ENCODE peak calls at places on chromosomes 11 and 22, in nine cellular contexts. One of them, this sample, is unnamed.

GRCh38 chr11:121212696-121213567 is 79.6 kb upstream of the SC5D start:
- DNase-seq in astrocyte of the spinal cord: no peak
- DNase-seq in transverse colon: no peak
- DNase-seq in Caco-2: no peak
- DNase-seq in heart right ventricle: no peak
- DNase-seq in A549: no peak
- DNase-seq in Panc1: no peak
- DNase-seq in PC-3: no peak
- DNase-seq in lung: no peak
- DNase-seq in this sample: no peak

GRCh38 chr22:35231585-35232084 is 25.7 kb upstream of the HMGXB4 start:
- DNase-seq in astrocyte of the spinal cord: peak; percentile 65
- DNase-seq in transverse colon: peak; percentile 82
- DNase-seq in Caco-2: peak; percentile 73
- DNase-seq in heart right ventricle: peak; percentile 27
- DNase-seq in A549: peak; percentile 78
- DNase-seq in Panc1: peak; percentile 47
- DNase-seq in PC-3: peak; percentile 79
- DNase-seq in lung: peak; percentile 73
- DNase-seq in this sample: peak; percentile 42

GRCh38 chr22:38220163-38220562 is 18.4 kb downstream of the MAFF start:
- DNase-seq in astrocyte of the spinal cord: no peak
- DNase-seq in transverse colon: no peak
- DNase-seq in Caco-2: no peak
- DNase-seq in heart right ventricle: no peak
- DNase-seq in A549: no peak
- DNase-seq in Panc1: no peak
- DNase-seq in PC-3: no peak
- DNase-seq in lung: no peak
- DNase-seq in this sample: no peak

GRCh38 chr11:65506770-65507485 is 8.1 kb downstream of the MALAT1 start:
- DNase-seq in astrocyte of the spinal cord: peak; percentile 64
- DNase-seq in transverse colon: peak; percentile 74
- DNase-seq in Caco-2: peak; percentile 89
- DNase-seq in heart right ventricle: no peak
- DNase-seq in A549: no peak
- DNase-seq in Panc1: peak; percentile 93
- DNase-seq in PC-3: peak; percentile 56
- DNase-seq in lung: no peak
- DNase-seq in this sample: no peak

GRCh38 chr22:33542153-33542552 is 378.1 kb downstream of the LARGE1 start:
- DNase-seq in astrocyte of the spinal cord: no peak
- DNase-seq in transverse colon: no peak
- DNase-seq in Caco-2: no peak
- DNase-seq in heart right ventricle: no peak
- DNase-seq in A549: no peak
- DNase-seq in Panc1: no peak
- DNase-seq in PC-3: no peak
- DNase-seq in lung: no peak
- DNase-seq in this sample: no peak

GRCh38 chr11:44592125-44592643 is 26.7 kb downstream of the CD82 start:
- DNase-seq in astrocyte of the spinal cord: no peak
- DNase-seq in transverse colon: peak; percentile 31
- DNase-seq in Caco-2: no peak
- DNase-seq in heart right ventricle: no peak
- DNase-seq in A549: no peak
- DNase-seq in Panc1: no peak
- DNase-seq in PC-3: no peak
- DNase-seq in lung: peak; percentile 57
- DNase-seq in this sample: no peak

GRCh38 chr11:77660947-77661346 is 23.4 kb upstream of the CLNS1A start:
- DNase-seq in astrocyte of the spinal cord: no peak
- DNase-seq in transverse colon: no peak
- DNase-seq in Caco-2: no peak
- DNase-seq in heart right ventricle: no peak
- DNase-seq in A549: no peak
- DNase-seq in Panc1: no peak
- DNase-seq in PC-3: no peak
- DNase-seq in lung: no peak
- DNase-seq in this sample: no peak

GRCh38 chr11:92651159-92651558 is 318.3 kb upstream of the MTNR1B start:
- DNase-seq in astrocyte of the spinal cord: no peak
- DNase-seq in transverse colon: no peak
- DNase-seq in Caco-2: no peak
- DNase-seq in heart right ventricle: no peak
- DNase-seq in A549: no peak
- DNase-seq in Panc1: no peak
- DNase-seq in PC-3: no peak
- DNase-seq in lung: no peak
- DNase-seq in this sample: no peak

GRCh38 chr11:120184946-120185677 is 25.7 kb upstream of the OAF start:
- DNase-seq in astrocyte of the spinal cord: no peak
- DNase-seq in transverse colon: peak; percentile 82
- DNase-seq in Caco-2: peak; percentile 94
- DNase-seq in heart right ventricle: peak; percentile 71
- DNase-seq in A549: no peak
- DNase-seq in Panc1: no peak
- DNase-seq in PC-3: no peak
- DNase-seq in lung: no peak
- DNase-seq in this sample: no peak

GRCh38 chr11:102853055-102853454 is 9.6 kb upstream of the MMP3 start:
- DNase-seq in astrocyte of the spinal cord: no peak
- DNase-seq in transverse colon: no peak
- DNase-seq in Caco-2: no peak
- DNase-seq in heart right ventricle: no peak
- DNase-seq in A549: no peak
- DNase-seq in Panc1: no peak
- DNase-seq in PC-3: no peak
- DNase-seq in lung: no peak
- DNase-seq in this sample: no peak

GRCh38 chr11:10592331-10592730 is 23.9 kb upstream of the LYVE1 start:
- DNase-seq in astrocyte of the spinal cord: peak; percentile 91
- DNase-seq in transverse colon: no peak
- DNase-seq in Caco-2: no peak
- DNase-seq in heart right ventricle: no peak
- DNase-seq in A549: no peak
- DNase-seq in Panc1: no peak
- DNase-seq in PC-3: peak; percentile 91
- DNase-seq in lung: no peak
- DNase-seq in this sample: peak; percentile 75

GRCh38 chr11:18798941-18799469 is 7.4 kb upstream of the PTPN5 start:
- DNase-seq in astrocyte of the spinal cord: no peak
- DNase-seq in transverse colon: no peak
- DNase-seq in Caco-2: no peak
- DNase-seq in heart right ventricle: no peak
- DNase-seq in A549: no peak
- DNase-seq in Panc1: no peak
- DNase-seq in PC-3: peak; percentile 88
- DNase-seq in lung: no peak
- DNase-seq in this sample: no peak

GRCh38 chr22:45223304-45224117 is 17.2 kb downstream of the KIAA0930 start:
- DNase-seq in astrocyte of the spinal cord: no peak
- DNase-seq in transverse colon: no peak
- DNase-seq in Caco-2: no peak
- DNase-seq in heart right ventricle: no peak
- DNase-seq in A549: no peak
- DNase-seq in Panc1: no peak
- DNase-seq in PC-3: no peak
- DNase-seq in lung: no peak
- DNase-seq in this sample: no peak

GRCh38 chr22:25488244-25489020 is 76.0 kb upstream of the GRK3 start:
- DNase-seq in astrocyte of the spinal cord: peak; percentile 92
- DNase-seq in transverse colon: peak; percentile 41
- DNase-seq in Caco-2: no peak
- DNase-seq in heart right ventricle: peak; percentile 72
- DNase-seq in A549: peak; percentile 71
- DNase-seq in Panc1: peak; percentile 5
- DNase-seq in PC-3: peak; percentile 70
- DNase-seq in lung: peak; percentile 62
- DNase-seq in this sample: peak; percentile 75

GRCh38 chr22:44225091-44225689 is 44.5 kb downstream of the PARVG start:
- DNase-seq in astrocyte of the spinal cord: no peak
- DNase-seq in transverse colon: no peak
- DNase-seq in Caco-2: no peak
- DNase-seq in heart right ventricle: no peak
- DNase-seq in A549: no peak
- DNase-seq in Panc1: no peak
- DNase-seq in PC-3: no peak
- DNase-seq in lung: peak; percentile 6
- DNase-seq in this sample: no peak

GRCh38 chr11:111019931-111020381 is 225.6 kb upstream of the POU2AF2 start:
- DNase-seq in astrocyte of the spinal cord: peak; percentile 4
- DNase-seq in transverse colon: no peak
- DNase-seq in Caco-2: no peak
- DNase-seq in heart right ventricle: no peak
- DNase-seq in A549: no peak
- DNase-seq in Panc1: no peak
- DNase-seq in PC-3: no peak
- DNase-seq in lung: no peak
- DNase-seq in this sample: no peak

GRCh38 chr22:19615867-19616581 is 91.8 kb upstream of the CLDN5 start:
- DNase-seq in astrocyte of the spinal cord: no peak
- DNase-seq in transverse colon: no peak
- DNase-seq in Caco-2: no peak
- DNase-seq in heart right ventricle: no peak
- DNase-seq in A549: no peak
- DNase-seq in Panc1: no peak
- DNase-seq in PC-3: no peak
- DNase-seq in lung: no peak
- DNase-seq in this sample: no peak

GRCh38 chr11:114846040-114846791 is 167.9 kb downstream of the NXPE2 start:
- DNase-seq in astrocyte of the spinal cord: peak; percentile 4
- DNase-seq in transverse colon: no peak
- DNase-seq in Caco-2: peak; percentile 49
- DNase-seq in heart right ventricle: peak; percentile 56
- DNase-seq in A549: peak; percentile 10
- DNase-seq in Panc1: no peak
- DNase-seq in PC-3: no peak
- DNase-seq in lung: peak; percentile 35
- DNase-seq in this sample: no peak
- H3K4me3 ChIP-seq in astrocyte of the spinal cord: no peak overlapping the region
- H3K4me3 ChIP-seq in transverse colon: no peak overlapping the region
- H3K4me3 ChIP-seq in Caco-2: no peak overlapping the region
- H3K4me3 ChIP-seq in heart right ventricle: no peak overlapping the region
- H3K4me3 ChIP-seq in A549: no peak overlapping the region
- H3K4me3 ChIP-seq in Panc1: no peak overlapping the region
- H3K4me3 ChIP-seq in PC-3: no peak overlapping the region
- H3K4me3 ChIP-seq in lung: no peak overlapping the region
- H3K4me3 ChIP-seq in this sample: no peak overlapping the region

DNA sequence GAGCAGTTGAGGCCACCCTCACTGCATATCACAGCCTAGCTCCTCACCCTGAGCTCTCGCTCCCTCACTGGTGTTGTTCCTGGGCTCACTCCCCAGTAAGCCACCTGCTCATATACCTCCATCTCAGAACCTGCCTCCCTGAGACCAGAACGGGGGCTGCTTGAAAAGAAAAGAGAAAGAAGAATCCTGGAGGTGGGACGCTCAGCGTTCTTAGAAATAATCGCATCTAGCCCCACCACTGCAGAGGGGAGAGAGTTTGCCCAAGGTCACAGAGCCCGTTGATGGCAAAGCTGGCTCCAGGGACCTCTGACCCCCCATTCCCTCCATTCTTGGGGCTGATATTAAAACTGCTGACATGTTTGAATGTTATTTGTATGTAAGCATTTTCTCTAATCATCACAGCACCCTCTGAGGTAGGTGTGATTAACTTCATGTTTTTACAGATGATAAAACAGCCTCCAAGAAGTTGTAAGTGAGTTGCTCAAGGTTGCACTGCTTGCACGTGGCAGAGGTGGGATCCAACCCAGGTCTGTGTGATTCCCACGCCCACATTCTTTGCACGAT is 132.6 kb upstream of the TEAD1 start:
- DNase-seq in astrocyte of the spinal cord: no peak
- DNase-seq in transverse colon: no peak
- DNase-seq in Caco-2: no peak
- DNase-seq in heart right ventricle: no peak
- DNase-seq in A549: no peak
- DNase-seq in Panc1: no peak
- DNase-seq in PC-3: no peak
- DNase-seq in lung: no peak
- DNase-seq in this sample: no peak
- TF ChIP-seq CTCF in astrocyte of the spinal cord: no peak
- TF ChIP-seq CTCF in transverse colon: no peak
- TF ChIP-seq CTCF in Caco-2: no peak
- TF ChIP-seq CTCF in heart right ventricle: no peak
- TF ChIP-seq CTCF in A549: no peak
- TF ChIP-seq CTCF in Panc1: no peak
- TF ChIP-seq CTCF in PC-3: no peak
- TF ChIP-seq CTCF in lung: no peak
- TF ChIP-seq CTCF in this sample: no peak

GRCh38 chr22:42747701-42748513 is 27.2 kb upstream of the A4GALT start:
- DNase-seq in astrocyte of the spinal cord: peak; percentile 86
- DNase-seq in transverse colon: no peak
- DNase-seq in Caco-2: no peak
- DNase-seq in heart right ventricle: no peak
- DNase-seq in A549: no peak
- DNase-seq in Panc1: no peak
- DNase-seq in PC-3: no peak
- DNase-seq in lung: no peak
- DNase-seq in this sample: no peak
- H3K4me3 ChIP-seq in astrocyte of the spinal cord: no peak overlapping the region
- H3K4me3 ChIP-seq in transverse colon: no peak overlapping the region
- H3K4me3 ChIP-seq in Caco-2: no peak overlapping the region
- H3K4me3 ChIP-seq in heart right ventricle: no peak overlapping the region
- H3K4me3 ChIP-seq in A549: no peak overlapping the region
- H3K4me3 ChIP-seq in Panc1: no peak overlapping the region
- H3K4me3 ChIP-seq in PC-3: no peak overlapping the region
- H3K4me3 ChIP-seq in lung: no peak overlapping the region
- H3K4me3 ChIP-seq in this sample: no peak overlapping the region

DNA sequence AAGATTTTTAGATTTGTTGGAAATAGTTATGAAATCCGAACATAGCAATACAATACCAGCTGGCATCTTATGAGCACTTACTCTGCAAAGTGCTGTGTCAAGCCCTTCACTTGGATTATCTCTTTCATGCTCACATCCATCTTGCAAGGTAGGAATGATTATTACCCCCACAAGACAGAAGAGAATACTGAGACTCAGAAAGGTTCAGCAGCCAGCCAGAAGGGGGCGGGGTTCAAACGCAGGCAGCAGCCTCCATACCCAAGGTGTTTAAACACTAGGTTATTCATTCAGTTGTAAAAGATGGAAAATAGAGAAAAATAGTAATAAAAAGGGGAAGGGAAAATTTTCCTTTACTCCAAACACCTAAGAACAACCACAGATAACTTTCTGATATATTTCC is 158.5 kb downstream of the CCDC34 start:
- DNase-seq in astrocyte of the spinal cord: no peak
- DNase-seq in transverse colon: peak; percentile 56
- DNase-seq in Caco-2: no peak
- DNase-seq in heart right ventricle: no peak
- DNase-seq in A549: peak; percentile 60
- DNase-seq in Panc1: no peak
- DNase-seq in PC-3: peak; percentile 20
- DNase-seq in lung: no peak
- DNase-seq in this sample: no peak
- TF ChIP-seq CTCF in astrocyte of the spinal cord: peak; percentile 58
- TF ChIP-seq CTCF in transverse colon: peak; percentile 27
- TF ChIP-seq CTCF in Caco-2: no peak
- TF ChIP-seq CTCF in heart right ventricle: peak; percentile 23
- TF ChIP-seq CTCF in A549: peak; percentile 65
- TF ChIP-seq CTCF in Panc1: peak; percentile 42
- TF ChIP-seq CTCF in PC-3: peak; percentile 63
- TF ChIP-seq CTCF in lung: no peak
- TF ChIP-seq CTCF in this sample: peak; percentile 40

GRCh38 chr11:105156231-105156630 is 16.7 kb upstream of the CARD18 start:
- DNase-seq in astrocyte of the spinal cord: no peak
- DNase-seq in transverse colon: no peak
- DNase-seq in Caco-2: no peak
- DNase-seq in heart right ventricle: no peak
- DNase-seq in A549: no peak
- DNase-seq in Panc1: no peak
- DNase-seq in PC-3: peak; percentile 37
- DNase-seq in lung: no peak
- DNase-seq in this sample: no peak
- H3K4me3 ChIP-seq in astrocyte of the spinal cord: no peak overlapping the region
- H3K4me3 ChIP-seq in transverse colon: no peak overlapping the region
- H3K4me3 ChIP-seq in Caco-2: no peak overlapping the region
- H3K4me3 ChIP-seq in heart right ventricle: no peak overlapping the region
- H3K4me3 ChIP-seq in A549: no peak overlapping the region
- H3K4me3 ChIP-seq in Panc1: no peak overlapping the region
- H3K4me3 ChIP-seq in PC-3: no peak overlapping the region
- H3K4me3 ChIP-seq in lung: no peak overlapping the region
- H3K4me3 ChIP-seq in this sample: no peak overlapping the region